ENCODE peak calls at places on chromosomes 16 and 17, in ten cellular contexts. R is NCI-H1436; B is stimulated activated naive B cell treated with anti-CD40 and anti-IgM and Interleukin-4, amounts not matched to agents 10 μg/mL and 1 μg/mL and 100 μg/mL, for 72 hours; K is NCI-H1417; F is CD8-positive, alpha-beta memory T cell; A is stimulated activated CD4-positive, alpha-beta T cell treated with anti-CD3 and anti-CD28 coated beads, Interleukin-2, amount 100 ng/mL, for 4 hours; L is effector memory CD4-positive, alpha-beta T cell; J is globus pallidus; O is anterior cingulate cortex; E is HCT116. H is an unnamed sample.

GRCh38 chr17:73261952-73262675 is 434 bp upstream of the CPSF4L start:
- DNase-seq in J (peak), A (no peak), B (no peak), K (peak), L (no peak), O (peak), E (no peak), R (no peak), F (no peak), H (no peak)

GRCh38 chr17:77841742-77842141 is 116.8 kb upstream of the TNRC6C start:
- DNase-seq in L (no peak), F (no peak), K (no peak), A (no peak), B (no peak), R (no peak), J (no peak), E (no peak), O (no peak), H (no peak)

GRCh38 chr17:44599298-44600175 is 42.3 kb downstream of the FZD2 start:
- DNase-seq in E (no peak), J (peak), O (no peak), K (no peak), R (peak), F (no peak), B (no peak), L (no peak), A (no peak), H (peak)

GRCh38 chr17:78645421-78646295 is 68.5 kb upstream of the DNAH17 start:
- DNase-seq in R (no peak), E (no peak), L (peak), O (peak), J (peak), K (no peak), B (peak), F (peak), A (peak), H (no peak)

GRCh38 chr16:66434619-66435430 is 7.7 kb downstream of the BEAN1 start:
- DNase-seq in O (no peak), B (no peak), J (no peak), R (no peak), L (no peak), K (no peak), A (no peak), F (no peak), E (no peak), H (no peak)

GRCh38 chr17:58387834-58388233 is 29.5 kb downstream of the RNF43 start:
- DNase-seq in A (no peak), K (no peak), L (no peak), E (peak), J (no peak), B (no peak), R (no peak), O (no peak), F (no peak), H (no peak)

GRCh38 chr17:74768069-74768762 is 7.9 kb downstream of the NAT9 start:
- DNase-seq in R (no peak), L (no peak), B (no peak), A (no peak), F (no peak), J (peak), O (peak), K (no peak), E (no peak), H (no peak)

GRCh38 chr17:69122065-69122464 is 19.6 kb downstream of the ABCA6 start:
- DNase-seq in B (no peak), J (no peak), R (no peak), O (no peak), F (no peak), L (no peak), K (no peak), A (no peak), E (no peak), H (no peak)

GRCh38 chr16:48517493-48517892 is 92.5 kb downstream of the N4BP1 start:
- DNase-seq in L (no peak), O (no peak), J (no peak), B (no peak), E (no peak), A (no peak), K (no peak), R (no peak), F (no peak), H (no peak)

GRCh38 chr17:38749222-38750043 is 1.3 kb upstream of the PCGF2 start:
- DNase-seq in E (peak), O (no peak), L (no peak), B (no peak), K (peak), F (peak), J (no peak), R (peak), A (no peak), H (peak)

GRCh38 chr17:17978481-17979424 is 6.1 kb downstream of the DRC3 start:
- DNase-seq in A (no peak), F (no peak), J (no peak), L (no peak), B (no peak), E (no peak), O (no peak), K (no peak), R (no peak), H (no peak)

GRCh38 chr17:20121359-20122235 is 112.4 kb downstream of the SPECC1 start:
- DNase-seq in B (peak), L (peak), F (peak), R (peak), E (peak), K (peak), A (peak), J (peak), O (peak), H (peak)

GRCh38 chr16:10521681-10522274 is 58.6 kb downstream of the EMP2 start:
- DNase-seq in L (no peak), E (peak), O (peak), R (peak), B (peak), J (peak), F (no peak), A (peak), K (no peak), H (no peak)

GRCh38 chr17:50022463-50023130 is 27.6 kb upstream of the DLX3 start:
- DNase-seq in L (no peak), E (no peak), K (no peak), R (no peak), O (no peak), A (no peak), B (no peak), J (no peak), F (no peak), H (no peak)

GRCh38 chr17:53462393-53462811 is 360.3 kb upstream of the KIF2B start:
- DNase-seq in K (no peak), F (no peak), A (no peak), E (no peak), O (no peak), J (no peak), L (no peak), B (no peak), R (no peak), H (peak)

GRCh38 chr17:60393840-60394529 is 2.1 kb upstream of the USP32 start:
- DNase-seq in R (no peak), F (no peak), E (no peak), O (no peak), B (no peak), A (no peak), K (peak), J (no peak), L (no peak), H (no peak)

GRCh38 chr17:15440347-15440746 is 27.1 kb downstream of the CDRT4 start:
- DNase-seq in K (no peak), B (no peak), R (no peak), E (no peak), O (no peak), A (no peak), J (no peak), L (no peak), F (no peak), H (no peak)

GRCh38 chr16:50598256-50598894 is 50.2 kb downstream of the NKD1 start:
- DNase-seq in R (no peak), A (no peak), F (no peak), E (no peak), L (no peak), B (no peak), O (peak), K (no peak), J (no peak), H (no peak)

GRCh38 chr17:73798111-73798748 is 154.0 kb upstream of the SDK2 start:
- DNase-seq in J (no peak), R (no peak), A (no peak), B (no peak), L (no peak), F (no peak), K (no peak), E (no peak), O (peak), H (peak)

GRCh38 chr17:55219939-55220338 is 44.8 kb upstream of the HLF start:
- DNase-seq in E (no peak), R (no peak), O (no peak), F (no peak), A (no peak), L (no peak), J (no peak), B (no peak), K (no peak), H (no peak)

GRCh38 chr16:25390761-25391160 is 133.1 kb upstream of the ZKSCAN2 start:
- DNase-seq in J (no peak), E (no peak), K (no peak), L (no peak), F (no peak), B (no peak), R (no peak), A (no peak), O (no peak), H (no peak)

GRCh38 chr16:79013004-79013403 is 587.5 kb downstream of the MAF start:
- DNase-seq in F (no peak), B (peak), L (no peak), J (no peak), E (no peak), A (no peak), O (no peak), R (no peak), K (no peak), H (no peak)

GRCh38 chr17:31068291-31068690 is 26.5 kb upstream of the NF1 start:
- DNase-seq in E (peak), K (peak), R (no peak), L (peak), A (peak), O (no peak), F (no peak), J (peak), B (peak), H (no peak)

GRCh38 chr16:57724541-57724940 is 11.0 kb upstream of the KATNB1 start:
- DNase-seq in E (no peak), B (no peak), K (no peak), O (no peak), J (no peak), R (no peak), A (no peak), F (no peak), L (no peak), H (no peak)

GRCh38 chr17:28492352-28493310 is 13.5 kb upstream of the FOXN1 start:
- DNase-seq in E (no peak), O (no peak), R (no peak), B (no peak), F (no peak), A (no peak), L (no peak), K (no peak), J (no peak), H (no peak)

GRCh38 chr16:51242281-51242994 is 91.4 kb upstream of the SALL1 start:
- DNase-seq in F (no peak), K (no peak), L (no peak), J (no peak), R (no peak), A (no peak), O (no peak), E (no peak), B (no peak), H (no peak)

GRCh38 chr17:31318298-31319190 is 2.9 kb downstream of the EVI2A start:
- DNase-seq in K (no peak), L (peak), O (peak), R (peak), J (peak), F (peak), E (no peak), A (no peak), B (peak), H (no peak)

GRCh38 chr17:82051776-82052637 is at the start of the genes GPS1 and RFNG:
- DNase-seq in B (peak), O (peak), R (peak), F (peak), K (peak), L (peak), A (peak), J (peak), E (no peak), H (peak)

GRCh38 chr17:68961204-68961893 is 6.2 kb upstream of the ABCA8 start:
- DNase-seq in A (no peak), R (no peak), B (no peak), J (no peak), O (peak), K (no peak), L (no peak), E (no peak), F (no peak), H (no peak)

GRCh38 chr17:58911741-58912343 is 156.2 kb downstream of the PPM1E start:
- DNase-seq in L (no peak), R (no peak), J (no peak), O (no peak), K (no peak), B (no peak), F (no peak), E (peak), A (no peak), H (no peak)

GRCh38 chr17:57106107-57106835 is 21.2 kb downstream of the AKAP1 start:
- DNase-seq in R (no peak), O (no peak), F (no peak), L (no peak), K (no peak), E (peak), B (no peak), A (no peak), J (no peak), H (no peak)

GRCh38 chr17:45828171-45829133 is 16.2 kb upstream of the SPPL2C start:
- DNase-seq in J (no peak), L (no peak), K (no peak), O (no peak), E (no peak), A (no peak), B (no peak), R (no peak), F (no peak), H (no peak)

GRCh38 chr17:62725791-62726249 is 82.3 kb downstream of the MARCHF10 start:
- DNase-seq in A (no peak), O (no peak), E (no peak), B (no peak), K (no peak), F (no peak), R (no peak), L (no peak), J (no peak), H (no peak)

GRCh38 chr16:68041783-68042182 is 18.7 kb downstream of the DUS2 start:
- DNase-seq in E (no peak), B (no peak), O (no peak), K (no peak), F (no peak), J (no peak), R (no peak), L (no peak), A (no peak), H (no peak)

GRCh38 chr16:88465387-88465983 is 12.4 kb downstream of the ZFPM1 start:
- DNase-seq in L (no peak), J (no peak), K (peak), O (no peak), E (no peak), A (no peak), R (peak), F (no peak), B (no peak), H (no peak)

GRCh38 chr16:72847187-72848044 is 200.5 kb downstream of the ZFHX3 start:
- DNase-seq in B (peak), A (no peak), O (no peak), K (no peak), J (no peak), E (no peak), R (no peak), F (no peak), L (no peak), H (no peak)

GRCh38 chr17:1379930-1380313 is 20.1 kb downstream of the YWHAE start:
- DNase-seq in R (no peak), A (no peak), F (no peak), J (no peak), B (no peak), O (no peak), K (no peak), L (peak), E (no peak), H (no peak)

GRCh38 chr16:2507679-2508064 is 6.1 kb upstream of the ATP6V0C start:
- DNase-seq in K (no peak), O (no peak), A (no peak), L (no peak), R (no peak), J (no peak), E (no peak), B (no peak), F (no peak), H (no peak)

GRCh38 chr17:428414-428813 is 75.8 kb upstream of the RPH3AL start:
- DNase-seq in B (no peak), J (no peak), R (no peak), E (no peak), F (no peak), O (no peak), K (no peak), A (no peak), L (no peak), H (no peak)

GRCh38 chr17:2071421-2072281 is 16.7 kb downstream of the HIC1 start:
- DNase-seq in R (no peak), K (no peak), O (no peak), L (no peak), A (no peak), F (no peak), E (no peak), J (no peak), B (no peak), H (no peak)

H was measured in kidney epithelial cell.